ENCODE peak calls at places on chromosomes 13 and 19, in four cellular contexts. One of them, this sample, is unnamed.

GRCh38 chr13:51666316-51666715 is 82.1 kb downstream of the WDFY2 start:
- DNase-seq in esophagus muscularis mucosa: no peak
- DNase-seq in T-helper 17 cell: no peak
- DNase-seq in activated CD8-positive, alpha-beta memory T cell treated with anti-CD3 and anti-CD28 coated beads for 4 hours: no peak
- DNase-seq in this sample: no peak

GRCh38 chr13:66312312-66313087 is 917.6 kb downstream of the PCDH9 start:
- DNase-seq in activated CD8-positive, alpha-beta memory T cell treated with anti-CD3 and anti-CD28 coated beads for 4 hours: no peak
- DNase-seq in esophagus muscularis mucosa: no peak
- DNase-seq in T-helper 17 cell: no peak
- DNase-seq in this sample: no peak

GRCh38 chr13:50951366-50951765 is 41.8 kb downstream of the RNASEH2B start:
- DNase-seq in T-helper 17 cell: no peak
- DNase-seq in activated CD8-positive, alpha-beta memory T cell treated with anti-CD3 and anti-CD28 coated beads for 4 hours: no peak
- DNase-seq in esophagus muscularis mucosa: no peak
- DNase-seq in this sample: no peak

GRCh38 chr19:41872775-41873647 is 4.1 kb upstream of the CD79A start:
- DNase-seq in esophagus muscularis mucosa: no peak
- DNase-seq in T-helper 17 cell: peak; percentile 65
- DNase-seq in activated CD8-positive, alpha-beta memory T cell treated with anti-CD3 and anti-CD28 coated beads for 4 hours: no peak
- DNase-seq in this sample: no peak

GRCh38 chr13:107770541-107770940 is 444.8 kb downstream of the LIG4 start:
- DNase-seq in T-helper 17 cell: no peak
- DNase-seq in esophagus muscularis mucosa: no peak
- DNase-seq in activated CD8-positive, alpha-beta memory T cell treated with anti-CD3 and anti-CD28 coated beads for 4 hours: no peak
- DNase-seq in this sample: no peak

GRCh38 chr19:53647350-53647749 is 15.6 kb downstream of the DPRX start:
- DNase-seq in activated CD8-positive, alpha-beta memory T cell treated with anti-CD3 and anti-CD28 coated beads for 4 hours: no peak
- DNase-seq in T-helper 17 cell: no peak
- DNase-seq in esophagus muscularis mucosa: no peak
- DNase-seq in this sample: no peak

GRCh38 chr19:42076375-42076944 is 494 bp downstream of the ZNF574 start:
- DNase-seq in esophagus muscularis mucosa: no peak
- DNase-seq in T-helper 17 cell: peak; percentile 22
- DNase-seq in activated CD8-positive, alpha-beta memory T cell treated with anti-CD3 and anti-CD28 coated beads for 4 hours: no peak
- DNase-seq in this sample: no peak

GRCh38 chr19:33436360-33437345 is 63.1 kb downstream of the CEBPG start:
- DNase-seq in esophagus muscularis mucosa: no peak
- DNase-seq in activated CD8-positive, alpha-beta memory T cell treated with anti-CD3 and anti-CD28 coated beads for 4 hours: no peak
- DNase-seq in T-helper 17 cell: no peak
- DNase-seq in this sample: no peak

GRCh38 chr19:14164724-14165493 is 28.5 kb upstream of the ASF1B start:
- DNase-seq in esophagus muscularis mucosa: no peak
- DNase-seq in T-helper 17 cell: no peak
- DNase-seq in activated CD8-positive, alpha-beta memory T cell treated with anti-CD3 and anti-CD28 coated beads for 4 hours: no peak
- DNase-seq in this sample: no peak

This sample was measured in activated CD4-positive, CD25-positive, alpha-beta regulatory T cell treated with anti-CD3 and anti-CD28 coated beads, Interleukin-2, amount 50 U/mL, for 16 hours.